ENCODE peak calls at places on chromosomes 5 and 9, in four cellular contexts. J, R, O and X are unnamed samples.

GRCh38 chr5:159619826-159620225 is 289.5 kb upstream of the IL12B start:
- DNase-seq in O (no peak), J (no peak), R (no peak), X (no peak)

GRCh38 chr9:1057910-1058309 is 7.8 kb downstream of the DMRT2 start:
- DNase-seq in J (no peak), O (no peak), R (no peak), X (no peak)

GRCh38 chr5:5220896-5221295 is 80.8 kb downstream of the ADAMTS16 start:
- DNase-seq in O (no peak), J (no peak), R (no peak), X (no peak)

GRCh38 chr9:13131396-13131795 is 148.1 kb downstream of the MPDZ start:
- DNase-seq in R (no peak), O (no peak), J (no peak), X (no peak)

GRCh38 chr5:143663872-143664271 is 148.1 kb upstream of the HMHB1 start:
- DNase-seq in J (no peak), O (no peak), R (no peak), X (no peak)

GRCh38 chr5:169097374-169097831 is 203.5 kb downstream of the SLIT3 start:
- DNase-seq in O (peak; percentile 62), J (no peak), R (no peak), X (no peak)

GRCh38 chr9:100267211-100267610 is 85.5 kb downstream of the TEX10 start:
- DNase-seq in O (no peak), J (no peak), R (no peak), X (no peak)

GRCh38 chr9:30103647-30104394 is 2280.6 kb upstream of the ACO1 start:
- DNase-seq in O (no peak), R (no peak), J (no peak), X (no peak)

GRCh38 chr9:70950270-70950669 is 171.2 kb downstream of the TRPM3 start:
- DNase-seq in O (no peak), R (no peak), J (no peak), X (no peak)

GRCh38 chr9:104094534-104095020 is 468 bp downstream of the SMC2 start:
- DNase-seq in R (no peak), J (no peak), O (no peak), X (no peak)

GRCh38 chr9:68949271-68950000 is 64.5 kb downstream of the PRKACG start:
- DNase-seq in R (no peak), J (peak; percentile 9), O (no peak), X (peak; percentile 34)

GRCh38 chr9:117720555-117720954 is 16.4 kb downstream of the TLR4 start:
- DNase-seq in O (peak; percentile 78), J (peak; percentile 75), R (no peak), X (peak; percentile 34)

GRCh38 chr5:174724484-174725260 is at the start of gene MSX2:
- DNase-seq in O (peak; percentile 97), J (no peak), R (peak; percentile 87), X (peak; percentile 84)

GRCh38 chr5:116452774-116453368 is 121.8 kb downstream of the SEMA6A start:
- DNase-seq in J (no peak), R (no peak), O (no peak), X (no peak)

GRCh38 chr5:109962882-109963603 is 273.3 kb downstream of the MAN2A1 start:
- DNase-seq in O (no peak), R (no peak), J (no peak), X (no peak)

GRCh38 chr9:79489241-79490000 is 82.3 kb upstream of the TLE4 start:
- DNase-seq in R (no peak), J (peak; percentile 91), O (peak; percentile 61), X (peak; percentile 20)

GRCh38 chr9:73270967-73271722 is 119.5 kb downstream of the ANXA1 start:
- DNase-seq in O (peak; percentile 54), R (peak; percentile 66), J (peak; percentile 74), X (no peak)

GRCh38 chr5:55645304-55645703 is 66.8 kb downstream of the SLC38A9 start:
- DNase-seq in R (no peak), J (peak; percentile 53), O (peak; percentile 11), X (no peak)

GRCh38 chr5:74367931-74368330 is 272.6 kb downstream of the ENC1 start:
- DNase-seq in O (no peak), J (no peak), R (no peak), X (no peak)

GRCh38 chr5:119426059-119426458 is 26.2 kb upstream of the HSD17B4 start:
- DNase-seq in R (no peak), O (no peak), J (no peak), X (no peak)

GRCh38 chr5:16406630-16407029 is 59.0 kb downstream of the ZNF622 start:
- DNase-seq in R (no peak), J (no peak), O (no peak), X (no peak)

GRCh38 chr5:128196791-128197190 is 113.2 kb downstream of the SLC12A2 start:
- DNase-seq in R (no peak), J (no peak), O (peak; percentile 25), X (no peak)

GRCh38 chr5:132387649-132388117 is 18.2 kb downstream of the SLC22A5 start:
- DNase-seq in J (peak; percentile 96), O (peak; percentile 94), R (peak; percentile 92), X (peak; percentile 73)

GRCh38 chr9:86464242-86464641 is 110.0 kb upstream of the TUT7 start:
- DNase-seq in O (no peak), J (no peak), R (no peak), X (no peak)